ENCODE peak calls at places on chromosomes 1 and 21, in seven cellular contexts. One of them, this sample, is unnamed. For H3K4me1, the result is how much of the 10 kb centered on the place peaks cover.

GRCh38 chr1:151720190-151720953 is 950 bp upstream of the RIIAD1 start:
- DNase-seq in pancreas: no peak
- DNase-seq in keratinocyte: no peak
- DNase-seq in vagina: no peak
- DNase-seq in HAP-1: no peak
- DNase-seq in kidney: no peak
- DNase-seq in OCI-LY7: peak
- DNase-seq in this sample: no peak

GRCh38 chr1:57157818-57158606 is 192.2 kb upstream of the C8B start:
- DNase-seq in vagina: no peak
- DNase-seq in OCI-LY7: peak
- DNase-seq in keratinocyte: no peak
- DNase-seq in pancreas: no peak
- DNase-seq in HAP-1: no peak
- DNase-seq in kidney: no peak
- DNase-seq in this sample: no peak

GRCh38 chr1:169892819-169893644 is 664 bp downstream of the SCYL3 start:
- DNase-seq in HAP-1: no peak
- DNase-seq in pancreas: peak
- DNase-seq in kidney: peak
- DNase-seq in vagina: no peak
- DNase-seq in OCI-LY7: peak
- DNase-seq in keratinocyte: no peak
- DNase-seq in this sample: no peak

GRCh38 chr1:218384576-218384975 is 39.4 kb downstream of the TGFB2 start:
- DNase-seq in OCI-LY7: no peak
- DNase-seq in HAP-1: no peak
- DNase-seq in pancreas: no peak
- DNase-seq in kidney: no peak
- DNase-seq in keratinocyte: no peak
- DNase-seq in vagina: no peak
- DNase-seq in this sample: no peak

GRCh38 chr1:177872563-177872900 is 97.3 kb downstream of the SEC16B start:
- DNase-seq in HAP-1: no peak
- DNase-seq in pancreas: no peak
- DNase-seq in kidney: no peak
- DNase-seq in vagina: no peak
- DNase-seq in OCI-LY7: no peak
- DNase-seq in keratinocyte: no peak
- DNase-seq in this sample: no peak

GRCh38 chr1:212211371-212211770 is 73.8 kb upstream of the PPP2R5A start:
- DNase-seq in keratinocyte: no peak
- DNase-seq in OCI-LY7: no peak
- DNase-seq in HAP-1: no peak
- DNase-seq in kidney: no peak
- DNase-seq in vagina: no peak
- DNase-seq in pancreas: no peak
- DNase-seq in this sample: no peak

GRCh38 chr1:19138958-19139581 is 71.0 kb downstream of the UBR4 start:
- DNase-seq in vagina: no peak
- DNase-seq in kidney: no peak
- DNase-seq in keratinocyte: no peak
- DNase-seq in OCI-LY7: no peak
- DNase-seq in pancreas: no peak
- DNase-seq in HAP-1: no peak
- DNase-seq in this sample: no peak

GRCh38 chr1:162357681-162358266 is 18.9 kb downstream of the SPATA46 start:
- DNase-seq in keratinocyte: no peak
- DNase-seq in vagina: no peak
- DNase-seq in pancreas: no peak
- DNase-seq in kidney: no peak
- DNase-seq in HAP-1: peak
- DNase-seq in OCI-LY7: peak
- DNase-seq in this sample: no peak

GRCh38 chr1:30029677-30030076 is 693.7 kb downstream of the MATN1 start:
- DNase-seq in keratinocyte: no peak
- DNase-seq in vagina: peak
- DNase-seq in kidney: no peak
- DNase-seq in HAP-1: no peak
- DNase-seq in pancreas: no peak
- DNase-seq in OCI-LY7: no peak
- DNase-seq in this sample: no peak

GRCh38 chr1:21508580-21509350 is 458 bp upstream of the ALPL start:
- DNase-seq in keratinocyte: no peak
- DNase-seq in HAP-1: peak
- DNase-seq in pancreas: peak
- DNase-seq in vagina: no peak
- DNase-seq in OCI-LY7: peak
- DNase-seq in kidney: peak
- DNase-seq in this sample: no peak

GRCh38 chr1:45883633-45884032 is 80.2 kb downstream of the MAST2 start:
- DNase-seq in kidney: no peak
- DNase-seq in pancreas: no peak
- DNase-seq in HAP-1: no peak
- DNase-seq in OCI-LY7: no peak
- DNase-seq in vagina: no peak
- DNase-seq in keratinocyte: no peak
- DNase-seq in this sample: no peak

GRCh38 chr1:2272686-2273400 is 44.7 kb downstream of the SKI start:
- DNase-seq in keratinocyte: no peak
- DNase-seq in pancreas: peak
- DNase-seq in kidney: peak
- DNase-seq in vagina: no peak
- DNase-seq in HAP-1: no peak
- DNase-seq in OCI-LY7: no peak
- DNase-seq in this sample: no peak
- H3K4me1 ChIP-seq in keratinocyte: under half
- H3K4me1 ChIP-seq in pancreas: under half
- H3K4me1 ChIP-seq in kidney: half or more
- H3K4me1 ChIP-seq in vagina: half or more
- H3K4me1 ChIP-seq in HAP-1: under half
- H3K4me1 ChIP-seq in OCI-LY7: under half
- H3K4me1 ChIP-seq in this sample: half or more

DNA sequence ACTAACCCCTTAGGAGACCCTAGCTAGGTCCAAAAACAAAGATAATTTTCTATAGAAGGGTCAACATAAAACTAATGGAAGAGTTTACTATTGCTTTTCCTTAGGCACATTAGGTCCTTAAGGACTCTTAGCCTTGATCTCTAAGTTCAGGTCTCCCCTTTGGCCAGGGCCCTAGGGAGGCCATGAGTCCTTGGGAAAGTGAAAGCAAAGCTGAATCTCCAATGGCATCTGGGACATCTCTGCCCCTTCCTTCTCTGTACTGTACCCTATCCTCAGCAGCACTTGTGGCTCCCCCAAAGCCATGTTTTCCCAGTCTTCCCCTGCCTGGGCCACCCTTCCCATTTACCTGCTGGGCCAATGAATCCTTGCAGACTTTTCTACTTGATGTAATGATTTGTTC is 14.3 kb downstream of the IER5 start:
- DNase-seq in OCI-LY7: no peak
- DNase-seq in kidney: no peak
- DNase-seq in pancreas: no peak
- DNase-seq in HAP-1: no peak
- DNase-seq in vagina: no peak
- DNase-seq in keratinocyte: no peak
- DNase-seq in this sample: no peak
- H3K4me1 ChIP-seq in OCI-LY7: under half
- H3K4me1 ChIP-seq in kidney: under half
- H3K4me1 ChIP-seq in pancreas: under half
- H3K4me1 ChIP-seq in HAP-1: under half
- H3K4me1 ChIP-seq in vagina: half or more
- H3K4me1 ChIP-seq in keratinocyte: half or more
- H3K4me1 ChIP-seq in this sample: under half

DNA sequence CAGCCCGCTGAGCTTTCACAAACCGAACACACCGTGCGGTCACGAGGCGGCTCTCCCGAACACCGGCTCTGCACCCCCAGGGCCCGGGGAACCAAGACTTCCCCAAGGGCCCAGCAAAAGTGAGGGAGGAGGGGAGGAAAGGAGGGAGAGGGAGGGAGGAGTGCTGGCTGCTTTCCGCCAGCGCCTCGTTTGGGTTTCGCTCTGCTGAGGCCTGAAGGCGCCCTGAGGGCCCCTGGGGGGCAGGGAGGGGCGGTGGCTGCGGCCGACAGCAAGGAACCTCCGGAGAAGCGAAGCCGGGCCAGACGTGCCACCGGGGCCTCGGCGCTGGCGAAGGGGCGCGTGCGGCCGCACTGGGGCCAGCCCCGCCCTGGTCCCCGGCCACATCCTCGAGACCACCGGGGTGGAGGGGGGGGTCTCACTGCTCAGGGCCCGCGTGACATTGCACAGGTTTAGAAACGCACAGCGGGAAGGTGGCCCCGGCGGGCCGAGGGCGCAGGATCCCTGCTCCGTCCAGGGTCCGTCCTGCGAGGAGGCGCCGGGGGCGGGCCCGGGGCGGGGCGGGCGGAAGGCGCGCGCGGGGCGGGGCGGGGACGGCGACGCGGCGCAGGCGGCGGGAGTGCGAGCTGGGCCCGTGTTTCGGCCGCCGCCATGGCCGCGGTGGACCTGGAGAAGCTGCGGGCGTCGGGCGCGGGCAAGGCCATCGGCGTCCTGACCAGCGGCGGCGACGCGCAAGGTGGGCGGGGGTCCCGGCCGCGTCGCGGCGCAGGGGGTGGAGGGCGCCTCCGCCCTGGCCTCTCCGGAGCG is at the start of gene PFKL:
- DNase-seq in kidney: peak
- DNase-seq in keratinocyte: no peak
- DNase-seq in pancreas: peak
- DNase-seq in OCI-LY7: peak
- DNase-seq in vagina: no peak
- DNase-seq in HAP-1: peak
- DNase-seq in this sample: no peak
- H3K4me1 ChIP-seq in kidney: under half
- H3K4me1 ChIP-seq in keratinocyte: under half
- H3K4me1 ChIP-seq in pancreas: under half
- H3K4me1 ChIP-seq in OCI-LY7: half or more
- H3K4me1 ChIP-seq in vagina: half or more
- H3K4me1 ChIP-seq in HAP-1: under half
- H3K4me1 ChIP-seq in this sample: under half

DNA sequence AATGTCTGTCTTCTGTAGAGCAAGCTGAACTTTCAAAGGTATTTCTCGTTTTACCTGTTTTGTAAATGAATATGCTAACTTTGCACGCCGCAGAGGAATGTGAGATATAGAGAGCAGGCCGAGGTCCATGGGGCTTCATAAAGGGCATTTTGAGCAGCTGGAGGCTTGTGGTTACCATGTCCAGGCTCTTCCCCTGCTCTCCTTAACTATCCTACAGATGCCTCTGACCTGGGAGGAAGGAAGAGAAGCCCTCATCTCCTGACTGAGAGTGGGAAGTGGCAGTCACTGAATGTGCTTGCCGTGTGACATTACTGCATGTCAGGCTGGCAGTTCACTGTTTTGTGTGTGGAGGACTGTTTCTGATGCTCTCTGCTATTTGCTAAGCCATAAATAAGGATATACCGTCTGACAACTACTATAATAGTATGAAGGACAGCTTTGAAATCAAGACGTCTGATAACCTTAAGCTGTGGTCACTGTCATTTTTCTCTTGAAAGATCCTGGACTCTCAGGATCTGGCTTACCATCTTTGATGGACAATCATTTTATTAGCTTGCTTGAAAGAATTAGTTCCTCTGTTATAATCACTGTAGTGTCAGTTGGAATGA is 92.2 kb downstream of the DYRK1A start:
- DNase-seq in keratinocyte: no peak
- DNase-seq in OCI-LY7: no peak
- DNase-seq in pancreas: no peak
- DNase-seq in HAP-1: no peak
- DNase-seq in vagina: no peak
- DNase-seq in kidney: no peak
- DNase-seq in this sample: no peak
- H3K4me1 ChIP-seq in keratinocyte: under half
- H3K4me1 ChIP-seq in OCI-LY7: under half
- H3K4me1 ChIP-seq in pancreas: under half
- H3K4me1 ChIP-seq in HAP-1: under half
- H3K4me1 ChIP-seq in vagina: half or more
- H3K4me1 ChIP-seq in kidney: under half
- H3K4me1 ChIP-seq in this sample: half or more